ENCODE peak calls at places on chromosomes 6 and 20, in seven cellular contexts. Y is PC-9, P is upper lobe of right lung, V is H1, N is psoas muscle, K is fibroblast of lung, T is A549. G is an unnamed sample.

GRCh38 chr20:57824909-57825308 is 115.1 kb upstream of the PMEPA1 start:
- DNase-seq in V (no peak), T (no peak), P (no peak), Y (no peak), K (no peak), N (no peak), G (no peak)

GRCh38 chr20:63453029-63453523 is 19.4 kb downstream of the KCNQ2 start:
- DNase-seq in Y (no peak), T (peak), K (no peak), N (no peak), P (no peak), V (no peak), G (no peak)

GRCh38 chr6:117449549-117450439 is 24.1 kb upstream of the ROS1 start:
- DNase-seq in P (no peak), Y (peak), T (no peak), K (peak), V (no peak), N (no peak), G (peak)

GRCh38 chr6:56663344-56663743 is 20.7 kb upstream of the DST start:
- DNase-seq in V (no peak), K (peak), P (no peak), Y (peak), T (no peak), N (no peak), G (no peak)

GRCh38 chr20:20548527-20549266 is 163.7 kb downstream of the RALGAPA2 start:
- DNase-seq in P (no peak), K (no peak), T (no peak), N (no peak), V (no peak), Y (peak), G (no peak)

GRCh38 chr20:54044156-54044555 is 26.2 kb downstream of the BCAS1 start:
- DNase-seq in V (no peak), P (no peak), T (no peak), N (no peak), Y (no peak), K (peak), G (no peak)

GRCh38 chr20:37364013-37364926 is 18.3 kb downstream of the SRC start:
- DNase-seq in K (no peak), P (peak), T (no peak), V (no peak), N (no peak), Y (no peak), G (no peak)

GRCh38 chr6:163335671-163336545 is 78.6 kb upstream of the QKI start:
- DNase-seq in Y (no peak), T (no peak), N (peak), K (no peak), V (no peak), P (no peak), G (peak)

GRCh38 chr6:155303361-155303870 is 10.9 kb downstream of the TFB1M start:
- DNase-seq in K (peak), Y (no peak), V (no peak), T (no peak), P (no peak), N (no peak), G (no peak)

GRCh38 chr20:64069614-64070243 is 6.7 kb downstream of the TCEA2 start:
- DNase-seq in T (peak), P (no peak), Y (peak), K (no peak), V (no peak), N (no peak), G (no peak)

GRCh38 chr6:34531580-34532201 is 24.4 kb downstream of the SPDEF start:
- DNase-seq in Y (no peak), N (peak), V (peak), T (no peak), K (peak), P (no peak), G (no peak)

GRCh38 chr20:14915356-14915755 is 577.9 kb upstream of the FLRT3 start:
- DNase-seq in T (no peak), P (no peak), N (no peak), Y (no peak), V (no peak), K (no peak), G (no peak)

GRCh38 chr6:157925771-157926170 is 55.9 kb upstream of the SYNJ2 start:
- DNase-seq in K (no peak), T (no peak), V (no peak), Y (no peak), N (no peak), P (no peak), G (no peak)

GRCh38 chr6:168414696-168415095 is 26.3 kb upstream of the SMOC2 start:
- DNase-seq in Y (no peak), V (no peak), P (no peak), K (peak), N (no peak), T (no peak), G (no peak)

GRCh38 chr20:61940491-61940890 is 125.2 kb downstream of the TAF4 start:
- DNase-seq in V (no peak), N (peak), K (no peak), Y (no peak), T (no peak), P (no peak), G (no peak)

GRCh38 chr20:3744806-3745685 is 12.6 kb downstream of the HSPA12B start:
- DNase-seq in Y (peak), V (peak), T (peak), K (peak), N (peak), P (peak), G (no peak)

GRCh38 chr6:112037783-112038216 is 16.1 kb upstream of the CCN6 start:
- DNase-seq in V (no peak), Y (peak), N (peak), P (no peak), T (peak), K (peak), G (peak)

GRCh38 chr20:1486566-1486965 is 4.7 kb downstream of the SIRPB2 start:
- DNase-seq in N (no peak), T (no peak), Y (no peak), V (no peak), P (no peak), K (no peak), G (no peak)

GRCh38 chr6:130779658-130780033 is 47.6 kb upstream of the SMLR1 start:
- DNase-seq in N (no peak), K (no peak), V (no peak), T (no peak), Y (no peak), P (no peak), G (no peak)

GRCh38 chr6:116094041-116094440 is 6.6 kb upstream of the NT5DC1 start:
- DNase-seq in Y (no peak), T (no peak), K (peak), V (no peak), N (no peak), P (no peak), G (no peak)

GRCh38 chr6:30480536-30481156 is 8.7 kb upstream of the HLA-E start:
- DNase-seq in N (no peak), T (no peak), K (no peak), Y (no peak), P (no peak), V (no peak), G (no peak)

GRCh38 chr20:17747431-17747846 is 47.7 kb downstream of the BANF2 start:
- DNase-seq in Y (peak), T (peak), K (peak), N (peak), P (no peak), V (no peak), G (no peak)

GRCh38 chr6:10112871-10113584 is 301.8 kb downstream of the TFAP2A start:
- DNase-seq in T (no peak), N (no peak), P (no peak), K (no peak), V (no peak), Y (no peak), G (no peak)

GRCh38 chr6:69917834-69918233 is 51.5 kb downstream of the COL19A1 start:
- DNase-seq in V (no peak), N (peak), T (no peak), K (peak), Y (no peak), P (no peak), G (no peak)

GRCh38 chr6:113352029-113352801 is 504.9 kb upstream of the MARCKS start:
- DNase-seq in V (no peak), P (no peak), K (peak), Y (peak), T (peak), N (no peak), G (no peak)

GRCh38 chr6:29792123-29793035 is 35.2 kb upstream of the HLA-G start:
- DNase-seq in T (peak), V (no peak), N (peak), Y (peak), P (peak), K (no peak), G (no peak)

GRCh38 chr20:34834459-34834893 is 9.0 kb upstream of the NCOA6 start:
- DNase-seq in N (no peak), K (peak), T (peak), Y (peak), P (no peak), V (no peak), G (no peak)

GRCh38 chr6:102488729-102489128 is 1095.2 kb downstream of the GRIK2 start:
- DNase-seq in T (no peak), K (peak), Y (no peak), P (no peak), N (no peak), V (no peak), G (no peak)

GRCh38 chr6:7267521-7268091 is 45.4 kb downstream of the SSR1 start:
- DNase-seq in K (peak), T (peak), Y (peak), V (no peak), P (no peak), N (peak), G (no peak)

GRCh38 chr6:155177369-155177961 is 86.3 kb upstream of the CLDN20 start:
- DNase-seq in N (no peak), Y (no peak), V (no peak), T (peak), P (no peak), K (peak), G (no peak)

GRCh38 chr6:158057213-158057987 is 75.7 kb downstream of the SYNJ2 start:
- DNase-seq in T (peak), Y (no peak), P (no peak), V (no peak), K (peak), N (no peak), G (no peak)

GRCh38 chr6:167549187-167549586 is 224.3 kb downstream of the TTLL2 start:
- DNase-seq in Y (no peak), P (no peak), K (no peak), N (no peak), T (no peak), V (no peak), G (peak)

GRCh38 chr20:62834967-62835730 is 18.3 kb downstream of the COL9A3 start:
- DNase-seq in K (no peak), P (no peak), N (no peak), Y (no peak), T (no peak), V (no peak), G (no peak)

GRCh38 chr6:78639505-78640110 is 227.7 kb upstream of the IRAK1BP1 start:
- DNase-seq in P (no peak), Y (no peak), V (no peak), N (no peak), K (no peak), T (no peak), G (no peak)

GRCh38 chr6:45109551-45109950 is 218.6 kb upstream of the RUNX2 start:
- DNase-seq in V (no peak), N (no peak), P (no peak), T (no peak), Y (no peak), K (no peak), G (no peak)

GRCh38 chr20:52552181-52552872 is 360.7 kb upstream of the ZFP64 start:
- DNase-seq in P (no peak), Y (no peak), N (no peak), T (no peak), K (peak), V (no peak), G (no peak)

GRCh38 chr6:111113731-111114438 is 26.6 kb downstream of the SLC16A10 start:
- DNase-seq in N (peak), Y (no peak), V (no peak), K (peak), T (no peak), P (no peak), G (peak)

GRCh38 chr6:121515615-121516265 is 80.3 kb downstream of the GJA1 start:
- DNase-seq in V (no peak), P (no peak), Y (no peak), T (no peak), N (no peak), K (peak), G (no peak)

GRCh38 chr6:37960139-37960935 is 140.8 kb downstream of the ZFAND3 start:
- DNase-seq in T (no peak), K (no peak), P (no peak), V (no peak), Y (no peak), N (no peak), G (no peak)

DNA sequence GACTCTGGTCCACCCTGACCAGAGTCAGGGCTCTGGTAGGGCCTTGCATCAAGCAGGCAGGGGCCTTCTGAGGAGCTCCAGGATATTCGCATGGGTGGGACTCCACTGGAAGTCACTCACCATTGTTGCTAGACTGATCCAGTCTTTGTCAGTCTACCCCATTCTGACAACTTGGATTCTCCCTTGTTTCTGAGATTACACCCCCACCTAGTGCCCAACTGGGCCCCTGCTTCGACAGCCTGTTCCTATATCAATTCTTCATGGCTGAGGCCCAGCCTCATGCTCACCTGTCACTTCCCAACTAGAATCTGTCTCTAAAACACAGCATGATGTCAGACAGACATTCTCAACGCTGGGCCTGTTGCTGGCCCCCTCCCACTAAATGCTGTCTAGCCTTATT is 5.2 kb downstream of the SLC35D3 start:
- DNase-seq in Y (no peak), P (no peak), K (no peak), T (peak), V (no peak), N (no peak), G (no peak)
- TF ChIP-seq CTCF in Y (peak), P (no peak), K (peak), T (peak), V (peak), N (peak), G (no peak)

GRCh38 chr6:5869676-5870075 is 137.0 kb downstream of the NRN1 start:
- DNase-seq in P (no peak), V (no peak), T (no peak), N (no peak), Y (no peak), K (no peak), G (no peak)

GRCh38 chr6:5869261-5869660 is 137.5 kb downstream of the NRN1 start:
- DNase-seq in T (no peak), V (no peak), P (no peak), K (no peak), Y (no peak), N (no peak), G (no peak)

GRCh38 chr6:5860849-5861248 is 145.9 kb downstream of the NRN1 start:
- DNase-seq in P (no peak), T (no peak), K (no peak), N (no peak), Y (no peak), V (no peak), G (no peak)

GRCh38 chr6:5866547-5867051 is 140.1 kb downstream of the NRN1 start:
- DNase-seq in T (no peak), P (no peak), K (peak), Y (peak), V (no peak), N (no peak), G (no peak)

DNA sequence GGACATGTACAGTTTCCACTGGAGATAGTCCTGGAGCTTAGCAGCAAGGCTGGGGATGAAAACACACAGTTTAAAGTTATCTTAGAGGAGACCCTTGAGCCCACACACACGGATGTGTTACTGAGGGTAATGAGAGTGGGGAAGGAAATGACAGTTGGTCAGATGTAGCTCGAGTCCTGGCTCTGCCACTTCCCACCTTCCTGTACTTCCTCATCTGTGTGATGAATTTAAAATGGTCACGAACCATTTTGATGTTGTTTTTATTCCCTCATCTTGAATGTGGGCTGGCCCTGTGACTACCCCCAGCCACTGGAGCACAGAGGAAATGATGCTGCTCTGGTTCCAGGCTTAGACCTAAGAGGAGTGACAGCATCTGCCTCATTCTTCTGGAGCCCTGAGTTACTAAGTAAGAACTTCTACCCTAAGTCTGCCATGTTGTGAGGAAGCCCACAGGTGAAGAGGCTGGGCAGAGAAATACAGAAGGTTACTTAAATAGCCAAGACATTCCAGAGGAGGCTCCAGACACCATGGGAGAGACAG is 141.2 kb downstream of the NRN1 start:
- DNase-seq in P (no peak), K (no peak), N (no peak), T (no peak), V (no peak), Y (no peak), G (no peak)
- H3K4me3 ChIP-seq in P (no peak), K (no peak), N (no peak), T (no peak), V (no peak), Y (no peak), G (no peak)

GRCh38 chr6:2245103-2245953 is at the start of gene GMDS:
- DNase-seq in Y (peak), T (peak), N (peak), K (peak), P (peak), V (peak), G (peak)
- TF ChIP-seq CTCF in Y (no peak), T (no peak), N (no peak), K (no peak), P (no peak), V (no peak), G (no peak)

GRCh38 chr6:164838068-164838615 is 471.3 kb downstream of the C6orf118 start:
- DNase-seq in T (no peak), Y (no peak), P (no peak), K (no peak), V (no peak), N (no peak), G (no peak)
- H3K4me3 ChIP-seq in T (no peak), Y (no peak), P (no peak), K (no peak), V (no peak), N (no peak), G (no peak)

DNA sequence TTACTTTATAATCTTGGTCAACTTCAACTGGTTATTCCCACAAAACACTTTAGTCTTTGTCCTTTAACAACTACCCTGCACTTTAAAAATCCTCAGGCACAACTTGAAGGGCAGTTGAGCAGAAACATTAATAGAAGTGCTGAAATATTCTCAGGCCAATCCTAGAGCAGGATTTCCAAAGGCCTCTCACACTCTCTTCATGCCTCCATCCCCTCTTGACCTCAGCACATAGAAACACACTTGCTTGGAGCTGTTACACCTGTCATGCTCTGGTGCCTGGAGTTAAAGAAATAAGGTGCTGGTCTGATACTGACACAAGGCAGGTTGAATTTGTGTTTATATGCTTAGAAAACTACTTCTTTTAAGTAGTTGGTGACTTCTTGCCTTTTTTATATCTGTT is 618.8 kb upstream of the POU3F2 start:
- DNase-seq in T (no peak), N (no peak), P (no peak), K (no peak), V (no peak), Y (no peak), G (no peak)
- TF ChIP-seq CTCF in T (no peak), N (no peak), P (no peak), K (no peak), V (no peak), Y (no peak), G (no peak)

GRCh38 chr20:50110141-50111047 is 2.6 kb downstream of the UBE2V1 start:
- DNase-seq in N (no peak), P (no peak), K (peak), V (no peak), T (no peak), Y (peak), G (peak)
- H3K4me3 ChIP-seq in N (peak), P (peak), K (peak), V (no peak), T (peak), Y (peak), G (peak)

GRCh38 chr6:152232494-152233151 is 404.5 kb downstream of the SYNE1 start:
- DNase-seq in N (no peak), P (no peak), V (no peak), K (peak), Y (no peak), T (no peak), G (no peak)
- TF ChIP-seq CTCF in N (no peak), P (no peak), V (no peak), K (peak), Y (no peak), T (no peak), G (no peak)

DNA sequence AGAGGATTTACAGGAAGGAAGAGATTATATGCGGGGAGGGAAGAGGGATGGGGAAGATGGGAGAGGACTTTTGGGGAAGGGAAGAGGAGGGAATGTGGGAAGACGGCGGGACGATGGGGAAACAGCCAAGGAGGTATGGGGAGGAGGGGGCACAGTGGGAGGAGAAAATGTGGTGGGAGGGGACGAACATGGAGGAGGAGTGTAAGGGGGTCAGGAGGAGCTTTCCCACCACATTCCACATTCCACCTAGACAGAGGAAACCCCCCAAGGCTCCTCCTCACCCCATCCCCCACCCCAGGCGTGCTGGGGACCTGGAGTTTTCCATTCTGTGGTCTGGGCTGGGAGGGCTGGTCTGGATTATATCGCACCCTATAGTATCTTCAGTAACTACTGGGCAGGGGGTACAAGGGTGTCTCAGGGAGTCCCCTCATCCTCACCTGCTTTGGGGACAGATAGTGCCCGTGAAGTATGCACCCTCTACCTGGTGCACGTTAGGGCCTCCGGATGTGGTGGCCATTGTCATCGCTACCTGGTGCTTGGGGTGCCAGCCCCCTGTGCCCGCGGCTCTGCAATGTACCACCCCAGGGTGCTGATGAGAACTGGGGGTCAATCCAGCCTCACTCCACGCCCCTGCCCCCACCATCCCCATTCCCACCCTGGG is 684 bp upstream of the PTGIS start:
- DNase-seq in K (peak), V (peak), P (no peak), N (no peak), Y (no peak), T (no peak), G (peak)
- H3K4me3 ChIP-seq in K (no peak), V (peak), P (no peak), N (no peak), Y (no peak), T (no peak), G (peak)

GRCh38 chr6:35759401-35759800 is 17.0 kb upstream of the CLPSL2 start:
- DNase-seq in Y (no peak), V (no peak), P (no peak), T (no peak), K (no peak), N (no peak), G (no peak)

GRCh38 chr6:35752330-35752729 is 15.5 kb downstream of the ARMC12 start:
- DNase-seq in K (no peak), T (no peak), Y (no peak), N (no peak), V (no peak), P (no peak), G (no peak)

GRCh38 chr6:35754452-35755321 is 17.9 kb downstream of the ARMC12 start:
- DNase-seq in V (no peak), K (peak), Y (peak), P (no peak), T (no peak), N (no peak), G (no peak)

GRCh38 chr6:35755525-35755924 is 18.7 kb downstream of the ARMC12 start:
- DNase-seq in V (no peak), K (no peak), P (no peak), T (no peak), N (no peak), Y (no peak), G (no peak)

GRCh38 chr6:35757461-35758123 is 18.8 kb upstream of the CLPSL2 start:
- DNase-seq in K (peak), N (no peak), V (no peak), Y (no peak), P (no peak), T (peak), G (no peak)
- TF ChIP-seq CTCF in K (peak), N (no peak), V (peak), Y (peak), P (no peak), T (peak), G (no peak)